ENCODE peak calls at places on chromosomes 12 and 14, in five cellular contexts. A, P, C, L and F are unnamed samples.

GRCh38 chr12:41661141-41661540 is 473.0 kb downstream of the PDZRN4 start:
- DNase-seq in P (no peak), A (no peak), L (no peak), C (no peak), F (no peak)

GRCh38 chr12:132544498-132544897 is 54.5 kb downstream of the FBRSL1 start:
- DNase-seq in C (no peak), A (no peak), L (no peak), P (no peak), F (no peak)

GRCh38 chr12:33012226-33012625 is 115.6 kb upstream of the PKP2 start:
- DNase-seq in C (no peak), P (no peak), A (no peak), L (no peak), F (no peak)

GRCh38 chr14:29240046-29240445 is 473.5 kb downstream of the FOXG1 start:
- DNase-seq in C (peak; percentile 11), A (no peak), P (no peak), L (no peak), F (no peak)

GRCh38 chr14:100559455-100559854 is 27.8 kb downstream of the BEGAIN start:
- DNase-seq in P (no peak), C (no peak), L (no peak), A (no peak), F (no peak)

GRCh38 chr14:64951291-64951690 is 8.7 kb upstream of the GPX2 start:
- DNase-seq in A (no peak), P (no peak), L (no peak), C (no peak), F (no peak)

GRCh38 chr14:71932229-71932951 is at the start of gene RGS6:
- DNase-seq in L (peak; percentile 1), C (peak; percentile 40), P (peak; percentile 43), A (peak; percentile 26), F (no peak)

GRCh38 chr12:33546004-33546403 is 106.4 kb upstream of the SYT10 start:
- DNase-seq in A (no peak), P (no peak), L (no peak), C (no peak), F (no peak)

GRCh38 chr12:104292872-104293794 is 10.4 kb upstream of the EID3 start:
- DNase-seq in P (no peak), L (no peak), A (no peak), C (peak; percentile 46), F (no peak)

GRCh38 chr14:38078393-38078792 is 129.3 kb upstream of the SSTR1 start:
- DNase-seq in P (no peak), C (no peak), L (no peak), A (no peak), F (no peak)

GRCh38 chr14:52286659-52287649 is 19.5 kb downstream of the PTGDR start:
- DNase-seq in P (no peak), L (no peak), C (no peak), A (no peak), F (no peak)

GRCh38 chr12:15045451-15045850 is 72.6 kb downstream of the PDE6H start:
- DNase-seq in P (no peak), C (no peak), L (no peak), A (no peak), F (no peak)

GRCh38 chr14:101187017-101187815 is 283.7 kb upstream of the RTL1 start:
- DNase-seq in A (peak; percentile 91), C (no peak), P (no peak), L (no peak), F (no peak)

GRCh38 chr12:132754555-132754954 is 7.1 kb downstream of the ANKLE2 start:
- DNase-seq in P (peak; percentile 19), C (peak; percentile 50), L (no peak), A (no peak), F (no peak)

GRCh38 chr14:52700701-52701172 is 5.4 kb upstream of the ERO1A start:
- DNase-seq in P (peak; percentile 66), A (no peak), L (peak; percentile 68), C (peak; percentile 47), F (no peak)

GRCh38 chr12:20212658-20213387 is 155.5 kb upstream of the PDE3A start:
- DNase-seq in P (peak; percentile 82), C (peak; percentile 98), A (no peak), L (no peak), F (peak; percentile 95)

GRCh38 chr14:89973234-89973823 is 17.6 kb downstream of the TDP1 start:
- DNase-seq in C (peak; percentile 74), A (no peak), P (peak; percentile 35), L (peak; percentile 56), F (peak; percentile 80)

GRCh38 chr12:120853188-120853587 is 51.0 kb downstream of the SPPL3 start:
- DNase-seq in C (no peak), P (no peak), A (no peak), L (no peak), F (no peak)

GRCh38 chr12:6193853-6194815 is 6.1 kb upstream of the CD9 start:
- DNase-seq in A (no peak), P (no peak), L (no peak), C (peak; percentile 38), F (no peak)

GRCh38 chr12:22459872-22460490 is 84.4 kb downstream of the C2CD5 start:
- DNase-seq in P (peak; percentile 26), L (peak; percentile 43), C (peak; percentile 64), A (no peak), F (no peak)

GRCh38 chr12:80226576-80226975 is 127.2 kb downstream of the OTOGL start:
- DNase-seq in L (no peak), A (no peak), C (no peak), P (no peak), F (no peak)

GRCh38 chr12:73266206-73266605 is 994.0 kb downstream of the TRHDE start:
- DNase-seq in P (no peak), A (no peak), C (no peak), L (no peak), F (no peak)

GRCh38 chr12:116861331-116861730 is 19.9 kb downstream of the HRK start:
- DNase-seq in C (no peak), A (no peak), L (no peak), P (no peak), F (no peak)

GRCh38 chr14:95664046-95664445 is 22.2 kb upstream of the TCL1B start:
- DNase-seq in A (no peak), L (no peak), P (no peak), C (no peak), F (no peak)

GRCh38 chr12:40573024-40573423 is 119.2 kb upstream of the CNTN1 start:
- DNase-seq in A (no peak), L (no peak), C (no peak), P (no peak), F (no peak)

GRCh38 chr12:40583743-40584142 is 108.5 kb upstream of the CNTN1 start:
- DNase-seq in A (no peak), L (no peak), C (no peak), P (no peak), F (no peak)

GRCh38 chr12:40581889-40582288 is 110.3 kb upstream of the CNTN1 start:
- DNase-seq in C (no peak), L (no peak), A (no peak), P (no peak), F (no peak)

GRCh38 chr12:40580346-40580745 is 111.9 kb upstream of the CNTN1 start:
- DNase-seq in P (no peak), C (no peak), L (no peak), A (no peak), F (no peak)

DNA sequence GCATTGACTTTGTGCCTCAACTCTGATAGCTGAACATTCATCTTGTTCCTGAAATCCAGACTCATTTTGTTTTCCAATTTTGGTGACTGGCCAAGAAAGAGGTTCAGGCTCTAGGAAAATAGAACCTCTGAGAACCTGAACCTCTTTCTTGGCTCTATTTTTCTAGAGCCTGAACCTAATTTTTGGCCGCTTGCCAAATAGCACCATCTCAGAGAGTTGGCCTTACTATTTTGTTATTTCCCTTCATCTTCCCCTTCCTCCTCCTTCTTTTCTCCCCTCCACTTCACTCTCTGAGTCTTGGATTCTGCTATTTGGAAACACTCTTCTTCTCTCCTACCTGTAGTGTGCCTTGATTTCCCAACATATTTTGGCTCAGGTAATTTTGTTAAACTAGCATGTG is 114.4 kb upstream of the CNTN1 start:
- DNase-seq in A (no peak), C (no peak), L (no peak), P (no peak), F (no peak)
- H3K4me1 ChIP-seq in A (no peaks in the 10 kb centered on the region), C (no peaks in the 10 kb centered on the region), L (no peaks in the 10 kb centered on the region), P (no peaks in the 10 kb centered on the region), F (no peaks in the 10 kb centered on the region)

GRCh38 chr14:99261916-99262787 is 9.8 kb downstream of the BCL11B start:
- DNase-seq in L (no peak), P (no peak), A (no peak), C (no peak), F (no peak)
- TF ChIP-seq POLR2A in L (no peak), P (no peak), A (no peak), C (no peak), F (no peak)

GRCh38 chr12:51869490-51869865 is 18.4 kb upstream of the ANKRD33 start:
- DNase-seq in C (no peak), P (no peak), L (no peak), A (no peak), F (no peak)

GRCh38 chr12:51868821-51869489 is 18.9 kb upstream of the ANKRD33 start:
- DNase-seq in C (no peak), P (no peak), A (no peak), L (no peak), F (no peak)

GRCh38 chr12:51867796-51868428 is 19.4 kb upstream of the FIGNL2 start:
- DNase-seq in A (no peak), L (no peak), P (no peak), C (no peak), F (no peak)

GRCh38 chr12:51871126-51871525 is 16.8 kb upstream of the ANKRD33 start:
- DNase-seq in A (no peak), P (no peak), C (no peak), L (no peak), F (no peak)

DNA sequence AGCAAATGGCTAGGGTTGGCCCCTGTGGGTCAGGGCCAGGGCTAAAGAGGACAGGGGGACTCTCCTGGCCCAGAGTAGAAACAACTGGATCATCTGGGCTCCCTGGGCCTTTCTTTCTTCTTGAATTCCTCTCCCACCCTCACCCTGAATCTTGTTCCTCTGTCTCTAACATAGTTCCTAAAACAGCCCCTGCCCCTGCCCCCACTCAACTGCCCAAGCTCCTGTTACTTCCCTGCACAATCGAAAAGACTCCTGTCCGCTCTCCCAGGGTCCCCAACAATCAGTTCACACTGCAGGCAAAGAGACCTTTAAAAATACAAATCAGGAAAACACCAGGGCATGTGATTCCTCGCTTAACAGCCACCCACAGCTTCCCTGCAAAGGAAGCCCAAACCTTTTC is 18.0 kb upstream of the ANKRD33 start:
- DNase-seq in L (no peak), P (no peak), C (no peak), A (no peak), F (no peak)
- H3K4me1 ChIP-seq in L (peaks cover 47% of the 10 kb centered on the region), P (no peaks in the 10 kb centered on the region), C (no peaks in the 10 kb centered on the region), A (peaks cover 16% of the 10 kb centered on the region), F (peaks cover 12% of the 10 kb centered on the region)

GRCh38 chr12:57764662-57765002 is 2.2 kb downstream of the CYP27B1 start:
- DNase-seq in P (no peak), L (no peak), C (no peak), A (no peak), F (no peak)
- TF ChIP-seq POLR2A in P (no peak), L (no peak), C (no peak), A (no peak), F (no peak)

DNA sequence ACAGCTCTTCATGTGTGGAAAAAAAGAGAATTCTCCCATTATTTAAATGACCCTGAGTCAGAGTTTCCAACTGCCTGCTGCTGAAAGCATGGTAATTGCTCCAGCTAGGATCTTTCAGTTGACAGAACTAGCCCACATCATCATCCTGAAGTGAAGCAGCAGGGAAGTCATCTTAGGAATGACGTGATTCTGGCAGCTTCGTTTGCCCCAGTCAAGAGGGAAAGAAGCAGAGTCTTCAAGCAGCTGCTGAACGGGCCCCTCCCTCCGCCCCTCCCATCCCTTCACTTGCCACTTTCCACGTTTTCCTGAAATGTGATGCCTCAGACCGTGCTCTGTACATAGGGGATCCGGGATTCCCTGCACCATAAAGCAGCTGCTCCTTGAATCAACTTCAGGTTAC is 455.0 kb upstream of the TMEM132C start:
- DNase-seq in L (no peak), A (no peak), C (no peak), P (no peak), F (no peak)
- H3K4me1 ChIP-seq in L (no peaks in the 10 kb centered on the region), A (peaks cover 39% of the 10 kb centered on the region), C (no peaks in the 10 kb centered on the region), P (no peaks in the 10 kb centered on the region), F (no peaks in the 10 kb centered on the region)